ENCODE peak calls at places on chromosomes 1 and 21, in seven cellular contexts. Y, T, E, J, V, O and D are unnamed samples.

GRCh38 chr1:198417041-198417440 is 123.4 kb downstream of the ATP6V1G3 start:
- DNase-seq in Y (no peak), T (no peak), E (no peak), J (no peak), V (no peak), O (no peak), D (no peak)

GRCh38 chr1:243496173-243496553 is 240.3 kb downstream of the SDCCAG8 start:
- DNase-seq in Y (peak), T (no peak), E (no peak), J (no peak), V (peak), O (no peak), D (no peak)

GRCh38 chr1:92094112-92094511 is 14.0 kb downstream of the BTBD8 start:
- DNase-seq in Y (no peak), T (no peak), E (no peak), J (no peak), V (no peak), O (no peak), D (no peak)

GRCh38 chr1:46673749-46674182 is 2.1 kb downstream of the TEX38 start:
- DNase-seq in Y (no peak), T (no peak), E (no peak), J (no peak), V (no peak), O (no peak), D (no peak)

GRCh38 chr21:15210235-15210678 is 145.5 kb upstream of the NRIP1 start:
- DNase-seq in Y (no peak), T (no peak), E (no peak), J (no peak), V (peak), O (no peak), D (no peak)

GRCh38 chr1:188611432-188611831 is 1782.7 kb downstream of the PLA2G4A start:
- DNase-seq in Y (no peak), T (no peak), E (no peak), J (no peak), V (no peak), O (no peak), D (no peak)

GRCh38 chr1:156711011-156711817 is 5.8 kb upstream of the CRABP2 start:
- DNase-seq in Y (no peak), T (no peak), E (no peak), J (no peak), V (no peak), O (no peak), D (no peak)

GRCh38 chr1:222043444-222044292 is 301.8 kb upstream of the DUSP10 start:
- DNase-seq in Y (no peak), T (no peak), E (no peak), J (no peak), V (peak), O (no peak), D (no peak)

GRCh38 chr1:174659823-174660222 is 212.1 kb downstream of the GPR52 start:
- DNase-seq in Y (no peak), T (no peak), E (no peak), J (no peak), V (no peak), O (no peak), D (no peak)

GRCh38 chr1:9352364-9353140 is 59.9 kb downstream of the SPSB1 start:
- DNase-seq in Y (no peak), T (no peak), E (no peak), J (no peak), V (no peak), O (no peak), D (no peak)

GRCh38 chr1:167922611-167923074 is 8.7 kb upstream of the ADCY10 start:
- DNase-seq in Y (no peak), T (no peak), E (no peak), J (no peak), V (no peak), O (no peak), D (no peak)

GRCh38 chr1:109767596-109768334 is 4.0 kb upstream of the EPS8L3 start:
- DNase-seq in Y (no peak), T (no peak), E (no peak), J (no peak), V (peak), O (no peak), D (no peak)

GRCh38 chr21:14675774-14676530 is 129.8 kb upstream of the SAMSN1 start:
- DNase-seq in Y (no peak), T (peak), E (no peak), J (no peak), V (no peak), O (no peak), D (peak)

GRCh38 chr21:25507522-25507921 is 99.8 kb downstream of the MRPL39 start:
- DNase-seq in Y (no peak), T (no peak), E (no peak), J (no peak), V (no peak), O (no peak), D (no peak)

GRCh38 chr1:197029749-197030148 is 37.3 kb downstream of the F13B start:
- DNase-seq in Y (no peak), T (no peak), E (no peak), J (no peak), V (no peak), O (no peak), D (no peak)

GRCh38 chr1:234093741-234094140 is 189.3 kb downstream of the SLC35F3 start:
- DNase-seq in Y (no peak), T (no peak), E (no peak), J (no peak), V (peak), O (no peak), D (no peak)

GRCh38 chr1:65011983-65012382 is 45.6 kb upstream of the JAK1 start:
- DNase-seq in Y (no peak), T (no peak), E (no peak), J (peak), V (no peak), O (no peak), D (no peak)